ENCODE peak calls at places on chromosomes 5 and 9, in four cellular contexts. R, C, U and A are unnamed samples.

GRCh38 chr5:130316971-130317421 is 412.7 kb downstream of the CHSY3 start:
- DNase-seq in R (no peak), U (no peak), C (no peak), A (no peak)

GRCh38 chr9:128145536-128145935 is 3.7 kb upstream of the LCN2 start:
- DNase-seq in C (no peak), R (no peak), U (no peak), A (no peak)

GRCh38 chr5:98004463-98004862 is 769.0 kb upstream of the RGMB start:
- DNase-seq in C (no peak), U (no peak), R (no peak), A (no peak)

GRCh38 chr5:180034564-180034963 is 37.0 kb downstream of the RNF130 start:
- DNase-seq in R (no peak), C (no peak), U (no peak), A (no peak)

GRCh38 chr5:78103226-78103722 is 191.2 kb downstream of the AP3B1 start:
- DNase-seq in C (no peak), U (no peak), R (no peak), A (no peak)

GRCh38 chr9:93085676-93086075 is 10.3 kb upstream of the CARD19 start:
- DNase-seq in C (peak), U (no peak), R (no peak), A (no peak)

GRCh38 chr9:7432989-7433388 is 366.6 kb downstream of the DMAC1 start:
- DNase-seq in C (no peak), R (no peak), U (no peak), A (no peak)

GRCh38 chr9:93090091-93090655 is 5.8 kb upstream of the CARD19 start:
- DNase-seq in C (peak), U (no peak), R (no peak), A (peak)

GRCh38 chr9:4573634-4574391 is 83.5 kb downstream of the SLC1A1 start:
- DNase-seq in U (no peak), R (no peak), C (no peak), A (no peak)

GRCh38 chr9:6938873-6939272 is 181.1 kb downstream of the KDM4C start:
- DNase-seq in R (no peak), C (no peak), U (no peak), A (no peak)

GRCh38 chr9:121744002-121744686 is 92.7 kb downstream of the DAB2IP start:
- DNase-seq in U (peak), C (no peak), R (peak), A (peak)

GRCh38 chr9:89311346-89312153 is 555 bp downstream of the CKS2 start:
- DNase-seq in C (no peak), U (no peak), R (no peak), A (no peak)

GRCh38 chr5:80406980-80407734 is 707 bp upstream of the ZFYVE16 start:
- DNase-seq in C (peak), R (peak), U (peak), A (peak)

GRCh38 chr5:1118231-1118698 is 6.4 kb upstream of the SLC12A7 start:
- DNase-seq in U (no peak), R (no peak), C (peak), A (no peak)

GRCh38 chr5:1120236-1120999 is 8.6 kb upstream of the SLC12A7 start:
- DNase-seq in R (no peak), U (no peak), C (no peak), A (no peak)

GRCh38 chr5:1116977-1117376 is 5.1 kb upstream of the SLC12A7 start:
- DNase-seq in U (no peak), C (no peak), R (no peak), A (no peak)

GRCh38 chr5:1119312-1119831 is 7.5 kb upstream of the SLC12A7 start:
- DNase-seq in U (no peak), R (no peak), C (peak), A (no peak)

DNA sequence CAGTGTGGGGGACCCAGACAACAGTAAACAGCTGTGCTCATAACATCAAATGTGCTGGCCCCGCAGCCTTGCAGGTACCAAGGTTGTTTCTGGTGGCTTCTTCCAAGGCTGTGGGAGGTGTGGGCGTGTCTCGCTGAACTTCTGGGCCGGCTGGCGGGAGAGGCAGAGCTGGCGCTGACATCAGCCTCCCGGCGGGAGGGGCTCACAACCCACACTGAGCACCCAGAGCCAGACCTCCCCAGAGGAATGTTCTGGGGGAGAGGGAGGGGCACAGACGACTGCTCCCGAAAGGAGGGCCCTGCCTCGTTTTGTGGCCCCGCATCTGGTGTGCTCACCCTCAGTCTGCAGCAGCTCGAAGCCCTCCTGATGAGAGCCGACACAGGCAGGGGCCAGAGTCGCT is 6.9 kb upstream of the SLC12A7 start:
- DNase-seq in U (no peak), R (no peak), C (peak), A (peak)
- TF ChIP-seq POLR2A in U (no peak), R (no peak), C (no peak), A (no peak)

GRCh38 chr9:131590449-131590848 is 45.1 kb downstream of the PRRT1B start:
- DNase-seq in C (no peak), U (no peak), R (no peak), A (no peak)
- TF ChIP-seq POLR2A in C (no peak), U (no peak), R (no peak), A (no peak)

DNA sequence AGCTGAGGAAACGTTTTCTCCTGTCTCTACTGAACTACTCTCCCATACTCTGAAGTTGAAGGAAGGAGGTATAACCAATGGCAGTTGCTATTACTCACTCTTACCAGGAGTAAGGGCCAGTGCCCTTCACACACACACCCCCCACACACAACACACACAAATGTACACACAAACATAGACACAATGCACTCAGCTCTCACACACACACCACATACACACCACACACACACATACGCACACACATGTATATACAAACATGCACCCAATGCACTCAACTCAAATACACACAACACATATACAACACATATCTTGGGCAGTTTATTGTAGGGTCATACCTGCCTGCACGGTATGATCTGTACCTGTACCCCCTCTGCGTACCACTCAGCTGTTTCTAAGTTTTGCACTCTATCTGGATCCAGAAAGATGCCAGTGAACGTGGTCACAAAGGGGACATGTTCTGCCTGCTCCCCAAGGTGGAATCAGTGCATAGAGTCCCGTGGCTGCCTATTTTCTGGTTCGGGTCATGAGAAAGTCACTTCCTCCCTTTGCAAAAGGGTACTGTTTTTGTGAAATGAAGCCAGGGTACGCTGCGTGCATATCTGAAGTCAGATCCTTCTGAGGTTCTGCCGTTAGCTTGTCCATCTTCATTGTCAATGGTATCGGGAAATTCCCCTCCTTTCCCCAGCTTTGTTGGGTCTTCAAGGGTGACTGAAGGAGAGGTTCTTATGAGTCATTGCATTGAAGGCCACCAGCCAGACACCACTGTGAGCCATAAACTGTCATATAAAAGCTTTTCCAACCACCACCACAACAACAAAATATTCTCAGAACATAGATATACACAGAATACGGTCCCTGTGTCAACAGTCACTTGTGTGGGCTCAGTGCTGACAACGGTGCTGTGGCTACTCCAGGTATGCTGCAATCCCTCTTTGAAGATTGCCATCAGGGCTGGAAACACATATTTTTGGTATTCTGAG is 131.9 kb downstream of the UGCG start:
- DNase-seq in C (no peak), U (no peak), R (no peak), A (no peak)
- TF ChIP-seq POLR2A in C (no peak), U (no peak), R (no peak), A (no peak)

GRCh38 chr5:139955616-139956283 is 87.3 kb downstream of the NRG2 start:
- DNase-seq in R (no peak), U (no peak), C (no peak), A (no peak)

GRCh38 chr5:139960723-139961383 is 82.2 kb downstream of the NRG2 start:
- DNase-seq in U (no peak), R (no peak), C (no peak), A (peak)

GRCh38 chr5:139961435-139962157 is 81.5 kb downstream of the NRG2 start:
- DNase-seq in R (no peak), U (no peak), C (no peak), A (no peak)

GRCh38 chr5:139956342-139956741 is 86.8 kb downstream of the NRG2 start:
- DNase-seq in C (no peak), U (no peak), R (no peak), A (no peak)

GRCh38 chr5:139958749-139959148 is 84.3 kb downstream of the NRG2 start:
- DNase-seq in C (no peak), U (no peak), R (no peak), A (no peak)
- TF ChIP-seq POLR2A in C (no peak), U (no peak), R (no peak), A (no peak)

GRCh38 chr5:132866342-132867045 is at the start of the genes GDF9 and UQCRQ:
- DNase-seq in C (peak), R (peak), U (peak), A (peak)
- TF ChIP-seq POLR2A in C (peak), R (peak), U (peak), A (peak)

GRCh38 chr9:129201289-129201688 is 23.2 kb upstream of the IER5L start:
- DNase-seq in C (no peak), R (no peak), U (no peak), A (no peak)

GRCh38 chr9:129204840-129205239 is 26.8 kb upstream of the IER5L start:
- DNase-seq in R (no peak), U (no peak), C (no peak), A (no peak)

GRCh38 chr9:129200255-129200654 is 22.2 kb upstream of the IER5L start:
- DNase-seq in C (no peak), U (no peak), R (no peak), A (no peak)

GRCh38 chr9:129203556-129203909 is 25.5 kb upstream of the IER5L start:
- DNase-seq in C (no peak), R (no peak), U (no peak), A (no peak)

DNA sequence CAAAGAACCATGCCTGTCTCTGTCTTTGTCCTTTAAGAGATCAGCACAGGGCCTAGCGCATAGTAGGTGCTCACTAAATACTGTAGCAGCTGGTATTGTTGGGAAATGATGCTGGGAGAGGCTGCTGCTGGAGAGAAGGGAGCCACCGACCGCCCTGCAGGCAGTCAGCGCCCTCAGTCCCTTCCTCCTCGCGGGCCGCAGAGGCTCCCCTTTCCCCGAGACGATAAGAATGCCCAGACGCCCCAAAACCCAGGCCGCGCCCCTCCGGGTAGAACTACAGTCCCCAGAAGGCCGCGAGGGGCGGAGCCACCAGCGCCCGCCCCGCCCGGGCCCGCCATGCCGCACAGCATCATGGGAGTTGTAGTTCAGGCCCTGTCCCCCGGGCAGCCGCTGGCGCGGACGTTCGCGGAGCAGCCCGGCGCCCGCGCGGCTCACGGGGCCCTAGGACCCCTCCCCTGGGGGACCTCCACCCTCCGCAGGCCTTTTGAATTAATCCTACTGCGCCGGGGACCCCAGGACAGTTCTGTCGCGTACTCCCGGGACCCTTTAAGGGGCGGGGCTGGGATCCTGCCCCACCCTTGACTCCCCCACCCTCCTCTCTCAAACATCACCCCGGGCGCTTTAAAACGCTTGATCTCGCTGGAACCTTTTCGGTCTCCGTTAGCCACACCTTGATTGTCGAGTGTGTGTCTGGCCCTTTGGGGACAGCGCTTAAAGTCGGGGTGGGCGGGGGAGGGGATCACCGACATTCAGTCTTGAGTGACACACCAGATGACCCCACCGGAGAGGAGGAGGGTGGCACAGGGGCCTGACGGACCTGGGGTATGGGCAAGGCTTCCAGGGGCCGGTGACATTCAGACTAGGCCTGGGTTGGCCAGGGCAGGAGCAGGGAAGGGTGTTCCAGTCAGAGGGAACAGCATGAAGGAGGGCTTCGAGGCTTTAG is 24.8 kb upstream of the IER5L start:
- DNase-seq in R (peak), U (peak), C (peak), A (peak)
- TF ChIP-seq POLR2A in R (peak), U (no peak), C (peak), A (no peak)

GRCh38 chr9:133828338-133828997 is 90.3 kb upstream of the SARDH start:
- DNase-seq in C (no peak), R (no peak), U (no peak), A (no peak)

GRCh38 chr9:133824802-133825186 is 86.6 kb upstream of the SARDH start:
- DNase-seq in C (no peak), U (no peak), R (no peak), A (no peak)

GRCh38 chr9:133824106-133824801 is 86.1 kb upstream of the SARDH start:
- DNase-seq in U (no peak), R (no peak), C (no peak), A (no peak)

GRCh38 chr9:133825555-133826198 is 87.5 kb upstream of the SARDH start:
- DNase-seq in C (no peak), R (no peak), U (no peak), A (no peak)

GRCh38 chr9:133826289-133827085 is 88.3 kb upstream of the SARDH start:
- DNase-seq in R (no peak), U (no peak), C (peak), A (no peak)
- TF ChIP-seq POLR2A in R (no peak), U (no peak), C (no peak), A (no peak)

GRCh38 chr9:136901516-136902258 is 15.4 kb downstream of the TRAF2 start:
- DNase-seq in C (peak), U (peak), R (no peak), A (peak)
- TF ChIP-seq POLR2A in C (no peak), U (no peak), R (peak), A (peak)